ENCODE peak calls at places on chromosome 16, in eight cellular contexts. F is endodermal cell, K is sigmoid colon, C is tibial artery, I is GM23338, T is tibial nerve, P is adrenal gland, R is HCT116. E is an unnamed sample. For H3K36me3, the result is how much of the 10 kb centered on the place peaks cover.

GRCh38 chr16:4797805-4798252 is 2.7 kb downstream of the SMIM22 start:
- DNase-seq in P (no peak), C (no peak), I (no peak), R (no peak), K (no peak), F (no peak), T (no peak), E (no peak)

GRCh38 chr16:85579199-85579598 is 33.9 kb upstream of the GSE1 start:
- DNase-seq in R (no peak), C (no peak), K (no peak), I (peak), T (no peak), F (peak), P (no peak), E (no peak)

GRCh38 chr16:78368121-78369102 is 269.0 kb downstream of the WWOX start:
- DNase-seq in K (no peak), I (no peak), R (no peak), C (no peak), F (no peak), P (no peak), T (no peak), E (no peak)

GRCh38 chr16:5885521-5885920 is 787.9 kb upstream of the EEF2KMT start:
- DNase-seq in P (no peak), C (no peak), I (no peak), T (no peak), K (no peak), R (no peak), F (no peak), E (no peak)

GRCh38 chr16:68396481-68396880 is 51.8 kb downstream of the SMPD3 start:
- DNase-seq in F (no peak), I (peak), K (no peak), P (peak), T (no peak), R (peak), C (no peak), E (no peak)

GRCh38 chr16:31108035-31108793 is at the start of gene BCKDK:
- DNase-seq in P (peak), F (peak), K (peak), T (peak), I (peak), R (peak), C (peak), E (peak)

GRCh38 chr16:88320947-88321634 is 61.7 kb upstream of the ZNF469 start:
- DNase-seq in T (no peak), F (no peak), C (no peak), I (no peak), P (no peak), K (no peak), R (peak), E (no peak)

GRCh38 chr16:50560903-50561863 is 13.0 kb downstream of the NKD1 start:
- DNase-seq in C (no peak), I (no peak), T (no peak), R (no peak), K (no peak), P (no peak), F (no peak), E (no peak)

GRCh38 chr16:61576476-61576875 is 459.8 kb downstream of the CDH8 start:
- DNase-seq in C (no peak), F (no peak), K (no peak), P (no peak), T (no peak), I (no peak), R (no peak), E (no peak)

GRCh38 chr16:82582971-82583370 is 43.8 kb upstream of the CDH13 start:
- DNase-seq in I (no peak), C (no peak), T (no peak), F (no peak), K (no peak), R (no peak), P (no peak), E (no peak)

GRCh38 chr16:30921748-30922419 is 1.5 kb upstream of the FBXL19 start:
- DNase-seq in P (peak), K (peak), C (peak), R (peak), T (peak), I (peak), F (peak), E (peak)

GRCh38 chr16:6345090-6345489 is 987.6 kb upstream of the RBFOX1 start:
- DNase-seq in I (peak), T (no peak), F (no peak), C (no peak), R (no peak), P (no peak), K (no peak), E (no peak)

GRCh38 chr16:51152691-51153261 is 1.7 kb upstream of the SALL1 start:
- DNase-seq in F (peak), C (no peak), T (no peak), K (no peak), P (no peak), I (peak), R (no peak), E (no peak)

GRCh38 chr16:75250089-75250808 is 1.2 kb downstream of the BCAR1 start:
- DNase-seq in F (no peak), C (peak), R (no peak), P (no peak), K (no peak), I (peak), T (no peak), E (peak)

GRCh38 chr16:66315210-66315825 is 51.2 kb upstream of the CDH5 start:
- DNase-seq in P (peak), R (peak), F (peak), C (peak), T (peak), K (peak), I (peak), E (peak)

GRCh38 chr16:79337906-79338305 is 262.6 kb downstream of the MAF start:
- DNase-seq in I (no peak), R (no peak), K (no peak), C (no peak), T (no peak), F (no peak), P (no peak), E (no peak)

GRCh38 chr16:17412221-17412620 is 58.5 kb downstream of the XYLT1 start:
- DNase-seq in T (no peak), P (no peak), I (peak), R (no peak), K (no peak), F (no peak), C (no peak), E (no peak)

GRCh38 chr16:80051040-80051439 is 450.5 kb upstream of the MAF start:
- DNase-seq in R (no peak), I (peak), K (no peak), C (no peak), P (no peak), T (no peak), F (no peak), E (no peak)

GRCh38 chr16:3050487-3050886 is 4.1 kb downstream of the MMP25 start:
- DNase-seq in K (no peak), C (no peak), T (no peak), P (no peak), I (no peak), R (no peak), F (no peak), E (no peak)

GRCh38 chr16:1003551-1004347 is 22.2 kb downstream of the SOX8 start:
- DNase-seq in F (no peak), P (no peak), I (no peak), T (no peak), R (no peak), C (no peak), K (no peak), E (no peak)

GRCh38 chr16:52350031-52350430 is 196.9 kb downstream of the TOX3 start:
- DNase-seq in T (no peak), R (no peak), P (no peak), I (no peak), C (no peak), F (no peak), K (no peak), E (no peak)

GRCh38 chr16:78705694-78706093 is 606.2 kb downstream of the WWOX start:
- DNase-seq in I (peak), K (no peak), C (no peak), F (no peak), T (no peak), P (no peak), R (no peak), E (no peak)

GRCh38 chr16:879461-879861 is 78.9 kb upstream of the GNG13 start:
- DNase-seq in I (no peak), K (peak), P (no peak), R (no peak), T (no peak), C (no peak), F (no peak), E (no peak)

GRCh38 chr16:23187341-23187740 is 4.8 kb downstream of the SCNN1G start:
- DNase-seq in F (no peak), C (no peak), K (no peak), P (no peak), I (no peak), T (no peak), R (no peak), E (no peak)

GRCh38 chr16:89193021-89193575 is 7.2 kb downstream of the SLC22A31 start:
- DNase-seq in R (peak), K (no peak), C (no peak), F (peak), P (peak), T (no peak), I (peak), E (peak)

GRCh38 chr16:71916397-71916920 is 21.1 kb downstream of the IST1 start:
- DNase-seq in K (no peak), I (no peak), C (no peak), T (no peak), P (peak), F (no peak), R (no peak), E (no peak)

GRCh38 chr16:57179429-57179828 is 6.4 kb downstream of the PSME3IP1 start:
- DNase-seq in C (no peak), I (no peak), P (no peak), K (no peak), F (no peak), R (no peak), T (no peak), E (no peak)

GRCh38 chr16:31216552-31217530 is at the start of gene PYDC1:
- DNase-seq in C (no peak), F (peak), I (peak), T (no peak), R (no peak), P (no peak), K (no peak), E (no peak)

GRCh38 chr16:89924298-89924924 is 1.3 kb downstream of the TUBB3 start:
- DNase-seq in T (no peak), K (no peak), F (peak), P (peak), R (no peak), C (no peak), I (peak), E (no peak)

DNA sequence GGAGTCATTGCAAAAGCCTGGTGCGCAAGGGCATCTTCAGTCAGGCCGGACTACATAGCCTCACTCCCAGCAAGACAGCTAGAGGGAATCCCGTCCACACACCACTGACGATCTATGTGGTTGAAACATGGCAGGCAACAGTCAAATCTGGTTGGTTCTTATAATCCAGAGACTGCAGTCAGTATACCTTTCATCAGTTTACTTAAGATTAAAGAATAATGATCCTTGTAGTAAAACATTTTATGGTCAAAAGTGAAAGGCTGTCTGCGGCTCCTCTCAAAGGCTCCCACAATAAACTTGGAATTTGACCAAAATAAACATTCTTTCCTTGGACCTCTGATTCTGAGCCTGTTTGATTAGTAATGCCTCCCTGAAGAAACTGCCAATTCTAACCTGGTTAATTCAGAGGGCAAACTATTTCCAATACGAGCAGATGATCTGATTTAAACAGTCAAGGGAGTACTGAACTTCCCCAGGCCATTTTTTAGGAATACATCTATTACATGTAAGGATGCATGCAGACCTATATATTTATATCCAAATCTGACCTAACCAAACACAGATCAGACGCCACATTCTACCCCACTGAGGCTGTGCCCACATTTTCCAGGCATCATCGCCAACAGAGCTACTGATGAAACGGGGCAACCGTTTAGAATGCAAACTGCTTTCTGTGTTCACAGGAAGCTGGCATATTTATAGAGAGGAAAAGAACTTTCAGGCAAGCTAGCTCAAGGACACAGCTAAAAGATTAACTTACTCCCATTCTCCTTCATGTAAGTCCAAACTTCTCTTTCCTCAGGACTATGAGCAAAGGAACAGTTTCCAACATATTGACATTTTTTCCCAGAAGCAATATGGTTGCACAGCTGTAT is 15.3 kb upstream of the TXNDC11 start:
- DNase-seq in T (no peak), F (no peak), R (no peak), I (no peak), C (no peak), P (peak), K (no peak), E (no peak)
- H3K36me3 ChIP-seq in T (under half), F (half or more), R (under half), I (half or more), C (half or more), P (half or more), K (half or more), E (under half)

DNA sequence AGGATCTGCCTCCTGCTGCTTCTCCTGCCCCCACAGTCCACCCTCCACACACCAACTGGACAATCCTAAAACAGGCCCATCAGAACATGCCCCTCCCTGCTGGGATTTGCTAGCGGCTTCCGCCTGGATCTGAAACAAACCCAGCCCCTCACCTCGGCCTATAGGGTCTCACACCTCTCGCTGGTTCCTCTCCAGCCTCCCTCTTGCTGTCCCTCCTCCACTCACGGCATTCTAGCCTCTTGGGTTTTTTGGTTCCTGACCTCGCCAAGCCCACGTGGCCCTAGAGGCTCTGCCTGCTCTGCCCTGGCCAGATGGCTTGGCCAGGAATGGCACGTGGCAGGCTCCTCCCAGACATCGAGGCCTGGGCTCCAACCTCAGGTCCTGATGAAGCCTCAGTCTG is 15.7 kb upstream of the MTSS2 start:
- DNase-seq in K (no peak), T (no peak), R (no peak), F (no peak), P (no peak), C (no peak), I (no peak), E (no peak)
- H3K27ac ChIP-seq in K (peak), T (peak), R (no peak), F (no peak), P (no peak), C (peak), I (no peak), E (peak)

DNA sequence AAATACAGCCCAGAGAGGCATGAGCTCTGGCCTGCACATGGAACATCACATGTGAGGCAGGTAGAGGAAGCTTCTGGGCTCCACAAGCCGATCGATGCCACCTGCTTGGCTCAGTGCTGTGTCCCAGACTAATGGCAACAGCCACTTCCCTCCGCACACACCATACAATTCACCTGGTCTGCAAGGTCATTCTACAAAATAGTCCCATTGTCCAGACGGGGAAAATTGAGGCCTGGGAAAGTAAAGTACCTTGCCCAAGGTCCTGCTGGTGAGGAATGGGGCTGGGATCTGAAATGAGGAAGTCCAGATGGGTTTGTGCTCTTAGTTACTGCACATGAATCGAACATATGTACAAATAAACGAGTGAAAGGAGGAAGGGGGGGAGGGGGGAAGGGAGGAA is 88.0 kb downstream of the LITAF start:
- DNase-seq in R (no peak), F (no peak), K (no peak), P (no peak), C (no peak), I (peak), T (no peak), E (no peak)
- TF ChIP-seq CTCF in R (no peak), F (no peak), K (no peak), P (no peak), C (no peak), I (no peak), T (no peak), E (no peak)

GRCh38 chr16:48261569-48261968 is 14.2 kb upstream of the ABCC11 start:
- DNase-seq in C (no peak), P (no peak), I (no peak), F (no peak), T (no peak), R (no peak), K (no peak), E (no peak)
- H3K36me3 ChIP-seq in C (half or more), P (under half), I (under half), F (half or more), T (under half), R (under half), K (half or more), E (under half)

GRCh38 chr16:24976971-24977672 is 38.0 kb downstream of the ARHGAP17 start:
- DNase-seq in R (no peak), T (no peak), P (no peak), C (no peak), I (no peak), K (no peak), F (peak), E (no peak)

GRCh38 chr16:24975428-24975889 is 39.7 kb downstream of the ARHGAP17 start:
- DNase-seq in I (no peak), C (no peak), T (no peak), R (no peak), F (no peak), K (no peak), P (peak), E (no peak)

GRCh38 chr16:24974859-24975258 is 40.3 kb downstream of the ARHGAP17 start:
- DNase-seq in R (no peak), K (no peak), P (no peak), T (no peak), I (no peak), C (no peak), F (no peak), E (no peak)

GRCh38 chr16:24977673-24978065 is 37.5 kb downstream of the ARHGAP17 start:
- DNase-seq in P (no peak), C (no peak), K (no peak), F (no peak), I (peak), R (no peak), T (no peak), E (no peak)

GRCh38 chr16:24976061-24976779 is 38.9 kb downstream of the ARHGAP17 start:
- DNase-seq in F (peak), C (no peak), I (no peak), T (no peak), K (no peak), R (no peak), P (no peak), E (no peak)
- H3K27ac ChIP-seq in F (no peak), C (peak), I (no peak), T (peak), K (no peak), R (no peak), P (no peak), E (peak)

GRCh38 chr16:53546988-53547391 is 44.0 kb upstream of the AKTIP start:
- DNase-seq in P (no peak), F (peak), R (peak), T (no peak), C (no peak), I (peak), K (no peak), E (no peak)
- TF ChIP-seq CTCF in P (no peak), F (peak), R (peak), T (no peak), C (no peak), I (peak), K (no peak), E (no peak)